ENCODE peak calls at places on chromosomes 12 and 14, in ten cellular contexts. Y, M, I, X, F, E, B, A, V and T are unnamed samples.

GRCh38 chr12:68158427-68158826 is 1.1 kb downstream of the IFNG start:
- DNase-seq in Y (peak), M (no peak), I (no peak), X (peak), F (no peak), E (no peak), B (no peak), A (no peak), V (peak), T (no peak)

GRCh38 chr14:22994762-22995275 is 12.5 kb upstream of the AJUBA start:
- DNase-seq in Y (peak), M (peak), I (peak), X (peak), F (no peak), E (no peak), B (peak), A (peak), V (no peak), T (no peak)

GRCh38 chr12:10718279-10718821 is 4.8 kb downstream of the YBX3 start:
- DNase-seq in Y (peak), M (no peak), I (no peak), X (peak), F (no peak), E (no peak), B (no peak), A (no peak), V (no peak), T (no peak)

GRCh38 chr12:124527861-124528561 is 39.4 kb downstream of the NCOR2 start:
- DNase-seq in Y (peak), M (no peak), I (peak), X (peak), F (no peak), E (no peak), B (no peak), A (no peak), V (no peak), T (no peak)

GRCh38 chr12:105483691-105484090 is 153.2 kb downstream of the C12orf75 start:
- DNase-seq in Y (no peak), M (no peak), I (no peak), X (no peak), F (no peak), E (no peak), B (no peak), A (no peak), V (no peak), T (no peak)

GRCh38 chr14:101705733-101706508 is 55.6 kb upstream of the PPP2R5C start:
- DNase-seq in Y (peak), M (peak), I (peak), X (peak), F (no peak), E (no peak), B (peak), A (no peak), V (peak), T (no peak)

GRCh38 chr12:47852096-47852571 is 32.4 kb upstream of the HDAC7 start:
- DNase-seq in Y (no peak), M (no peak), I (no peak), X (no peak), F (no peak), E (no peak), B (no peak), A (no peak), V (no peak), T (no peak)

GRCh38 chr12:45730842-45731336 is 1.4 kb downstream of the ARID2 start:
- DNase-seq in Y (peak), M (peak), I (no peak), X (peak), F (no peak), E (no peak), B (no peak), A (no peak), V (no peak), T (no peak)

GRCh38 chr14:66037361-66037760 is 448.8 kb upstream of the CCDC196 start:
- DNase-seq in Y (no peak), M (no peak), I (no peak), X (no peak), F (no peak), E (no peak), B (no peak), A (no peak), V (no peak), T (no peak)

GRCh38 chr14:82009076-82009475 is 475.4 kb upstream of the SEL1L start:
- DNase-seq in Y (no peak), M (no peak), I (no peak), X (no peak), F (no peak), E (no peak), B (no peak), A (no peak), V (no peak), T (no peak)

GRCh38 chr14:64727551-64728071 is 23.4 kb downstream of the PLEKHG3 start:
- DNase-seq in Y (no peak), M (no peak), I (peak), X (no peak), F (no peak), E (no peak), B (peak), A (no peak), V (no peak), T (no peak)

GRCh38 chr12:58540480-58541299 is 379.6 kb downstream of the LRIG3 start:
- DNase-seq in Y (peak), M (peak), I (peak), X (peak), F (peak), E (peak), B (peak), A (no peak), V (peak), T (no peak)

GRCh38 chr12:26204612-26205289 is 9.4 kb downstream of the SSPN start:
- DNase-seq in Y (peak), M (peak), I (no peak), X (peak), F (no peak), E (no peak), B (no peak), A (no peak), V (no peak), T (no peak)
- TF ChIP-seq CTCF in Y (no peak), M (no peak), I (no peak), X (no peak), F (no peak), E (no peak), B (no peak), A (no peak), V (no peak), T (no peak)

GRCh38 chr12:62847709-62848108 is 87.2 kb downstream of the PPM1H start:
- DNase-seq in Y (no peak), M (no peak), I (no peak), X (peak), F (no peak), E (no peak), B (no peak), A (no peak), V (no peak), T (no peak)

GRCh38 chr12:62849398-62849797 is 85.6 kb downstream of the PPM1H start:
- DNase-seq in Y (no peak), M (no peak), I (no peak), X (no peak), F (no peak), E (no peak), B (no peak), A (no peak), V (no peak), T (no peak)

GRCh38 chr12:62846506-62846905 is 88.4 kb downstream of the PPM1H start:
- DNase-seq in Y (peak), M (no peak), I (no peak), X (peak), F (no peak), E (no peak), B (no peak), A (no peak), V (no peak), T (no peak)

GRCh38 chr12:62844915-62845314 is 90.0 kb downstream of the PPM1H start:
- DNase-seq in Y (no peak), M (no peak), I (no peak), X (no peak), F (no peak), E (no peak), B (no peak), A (no peak), V (no peak), T (no peak)

DNA sequence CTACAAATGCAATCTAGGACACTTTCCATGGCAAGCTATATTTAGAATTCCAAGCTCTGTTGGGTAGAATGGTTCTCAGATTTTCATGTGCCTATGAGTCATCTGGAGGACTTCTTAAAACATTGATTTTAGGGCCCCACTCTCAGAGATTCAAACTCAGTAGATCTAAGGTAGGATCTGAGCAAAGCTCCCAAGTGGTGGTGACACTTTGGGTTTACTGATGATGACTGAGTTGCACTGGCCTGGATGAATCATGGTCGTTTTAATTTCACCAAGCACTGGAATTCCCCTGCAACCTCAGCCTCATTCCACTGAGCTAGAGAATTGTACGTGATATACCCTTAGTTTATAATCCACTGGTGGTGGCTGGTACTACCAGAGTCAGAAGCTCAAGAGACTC is 86.5 kb downstream of the PPM1H start:
- DNase-seq in Y (peak), M (no peak), I (no peak), X (peak), F (no peak), E (no peak), B (no peak), A (no peak), V (peak), T (no peak)
- TF ChIP-seq CTCF in Y (no peak), M (no peak), I (no peak), X (no peak), F (no peak), E (no peak), B (no peak), A (no peak), V (no peak), T (no peak)

DNA sequence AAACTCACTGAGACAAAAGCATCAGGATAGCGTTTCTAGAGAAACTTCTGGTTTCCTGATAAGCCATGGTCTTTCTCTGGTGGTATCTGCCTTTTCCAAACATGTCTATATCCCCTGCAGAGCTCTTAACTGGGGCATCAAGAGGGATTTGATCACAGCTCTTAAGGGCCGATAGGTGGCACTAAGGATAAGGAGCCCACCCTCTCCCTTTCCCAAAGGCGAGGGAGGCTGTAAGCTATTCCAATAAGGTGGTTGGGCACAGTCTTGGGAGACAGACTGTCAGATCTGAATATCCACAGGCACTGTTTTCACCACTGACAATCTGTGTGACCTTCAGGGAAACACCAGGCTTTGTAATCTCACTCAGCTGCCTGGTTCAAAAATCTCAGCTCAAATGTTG is 206.0 kb downstream of the ADGRD1 start:
- DNase-seq in Y (no peak), M (no peak), I (no peak), X (no peak), F (no peak), E (no peak), B (no peak), A (no peak), V (no peak), T (no peak)
- TF ChIP-seq CTCF in Y (no peak), M (no peak), I (no peak), X (no peak), F (no peak), E (no peak), B (no peak), A (no peak), V (no peak), T (no peak)

DNA sequence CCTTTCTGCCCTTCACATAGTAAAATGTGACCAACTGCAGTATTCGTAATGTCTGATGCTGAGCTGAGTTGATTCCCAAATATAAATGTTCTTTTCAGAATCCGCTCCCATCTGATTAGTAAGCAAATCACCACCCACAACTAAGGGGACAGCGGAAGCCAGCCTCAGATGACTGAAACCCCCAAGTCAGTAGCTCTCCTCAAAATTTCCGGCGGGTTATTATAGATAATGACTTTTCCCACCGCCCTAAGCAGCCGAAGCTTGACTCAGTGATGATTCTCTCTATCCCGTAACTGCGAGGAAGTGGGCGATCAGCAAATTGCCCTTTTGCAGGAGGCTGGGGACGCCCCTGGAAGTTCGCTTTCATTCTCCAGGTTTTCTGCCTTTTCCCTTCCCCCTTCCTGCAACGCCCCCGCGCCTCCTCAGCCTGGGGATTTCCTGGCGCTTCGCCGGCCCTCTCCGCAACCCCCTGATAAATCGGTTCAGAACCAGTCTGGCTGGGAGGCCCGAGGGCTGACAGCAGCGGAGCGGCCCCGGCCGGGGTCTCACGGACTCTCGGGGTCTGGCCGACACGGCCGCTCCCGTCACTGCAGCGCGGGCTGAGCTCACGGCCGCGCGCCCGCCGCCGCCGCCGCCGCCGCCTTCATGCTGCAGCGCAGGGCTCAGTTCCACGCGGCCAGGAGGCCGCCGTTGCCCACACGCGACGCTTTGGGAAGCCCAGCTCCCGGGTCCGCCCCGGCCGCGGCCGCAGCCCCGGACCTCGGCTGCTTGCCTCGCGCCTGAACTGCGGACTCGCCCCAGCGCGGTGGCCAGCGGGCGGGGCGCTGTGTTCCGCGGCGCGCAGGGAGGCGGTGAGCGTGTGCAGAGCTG is at the start of gene LRFN5:
- DNase-seq in Y (peak), M (no peak), I (peak), X (peak), F (no peak), E (peak), B (peak), A (peak), V (no peak), T (no peak)
- TF ChIP-seq CTCF in Y (no peak), M (no peak), I (no peak), X (no peak), F (no peak), E (no peak), B (no peak), A (no peak), V (no peak), T (no peak)